ENCODE peak calls at places on chromosomes 5 and 9, in seven cellular contexts. L is IMR-90; G is A673; V is CD8-positive, alpha-beta T cell; M is fibroblast of lung; O is tibial artery; H is GM23248. S is an unnamed sample. For H3K9me3, the result is how much of the 10 kb centered on the place peaks cover.

GRCh38 chr9:33170464-33171156 is 3.5 kb upstream of the B4GALT1 start:
- DNase-seq in L (no peak), V (peak), M (no peak), G (peak), O (peak), H (peak), S (no peak)

GRCh38 chr9:94861589-94862241 is 135.2 kb downstream of the AOPEP start:
- DNase-seq in H (peak), M (peak), L (peak), V (no peak), O (no peak), G (no peak), S (no peak)

GRCh38 chr5:1555011-1555807 is 31.4 kb upstream of the LPCAT1 start:
- DNase-seq in V (no peak), H (peak), L (peak), M (peak), G (no peak), O (peak), S (peak)

GRCh38 chr9:69380811-69381210 is 55.8 kb downstream of the ENTREP1 start:
- DNase-seq in G (no peak), O (no peak), L (peak), V (no peak), M (peak), H (peak), S (no peak)

GRCh38 chr9:89844535-89844934 is 239.7 kb downstream of the GADD45G start:
- DNase-seq in V (no peak), M (no peak), L (no peak), G (no peak), O (no peak), H (no peak), S (no peak)

GRCh38 chr9:137243626-137244485 is 2.8 kb downstream of the TUBB4B start:
- DNase-seq in V (no peak), L (no peak), M (no peak), G (no peak), H (peak), O (no peak), S (no peak)

GRCh38 chr5:72129730-72130129 is 22.5 kb downstream of the MAP1B start:
- DNase-seq in V (no peak), L (peak), M (peak), H (peak), O (no peak), G (no peak), S (no peak)

GRCh38 chr5:65128226-65128625 is 353.5 kb downstream of the ADAMTS6 start:
- DNase-seq in L (peak), G (no peak), V (no peak), M (peak), O (no peak), H (no peak), S (no peak)

GRCh38 chr9:134167530-134167931 is 3.2 kb upstream of the RNU6ATAC start:
- DNase-seq in H (peak), M (peak), G (no peak), O (no peak), V (no peak), L (peak), S (no peak)

GRCh38 chr9:14215614-14216013 is 98.3 kb downstream of the NFIB start:
- DNase-seq in L (peak), M (peak), G (peak), V (no peak), O (no peak), H (peak), S (no peak)

GRCh38 chr5:24714757-24715156 is 70.0 kb upstream of the CDH10 start:
- DNase-seq in H (no peak), G (peak), O (no peak), M (peak), L (no peak), V (no peak), S (no peak)

GRCh38 chr9:110105107-110105506 is 102.9 kb downstream of the C9orf152 start:
- DNase-seq in M (peak), V (no peak), G (no peak), O (no peak), H (peak), L (peak), S (no peak)

GRCh38 chr9:12760758-12761157 is 14.1 kb upstream of the LURAP1L start:
- DNase-seq in M (no peak), H (peak), V (no peak), L (peak), O (no peak), G (no peak), S (no peak)

GRCh38 chr9:130444565-130445221 is at the start of gene ASS1:
- DNase-seq in O (peak), V (peak), M (no peak), G (no peak), L (no peak), H (peak), S (peak)

GRCh38 chr5:40043916-40044315 is 619.1 kb upstream of the DAB2 start:
- DNase-seq in O (no peak), M (no peak), G (no peak), L (no peak), V (no peak), H (no peak), S (no peak)

GRCh38 chr5:177276886-177277285 is 26.6 kb downstream of the RAB24 start:
- DNase-seq in H (peak), M (no peak), L (peak), G (no peak), O (no peak), V (no peak), S (no peak)

GRCh38 chr9:106797299-106797698 is 65.7 kb upstream of the ZNF462 start:
- DNase-seq in L (no peak), V (no peak), M (peak), O (no peak), G (no peak), H (peak), S (no peak)

GRCh38 chr5:169657127-169657526 is 20.1 kb downstream of the DOCK2 start:
- DNase-seq in H (peak), G (no peak), V (no peak), L (no peak), O (no peak), M (no peak), S (no peak)

GRCh38 chr5:132836852-132837251 is 6.4 kb upstream of the SHROOM1 start:
- DNase-seq in H (no peak), V (no peak), O (no peak), M (no peak), L (no peak), G (no peak), S (no peak)

GRCh38 chr5:31661257-31661656 is 22.3 kb downstream of the PDZD2 start:
- DNase-seq in H (no peak), V (no peak), L (no peak), O (no peak), G (no peak), M (no peak), S (no peak)

GRCh38 chr5:69288668-69289067 is 43.9 kb downstream of the CCDC125 start:
- DNase-seq in H (no peak), G (no peak), L (no peak), V (no peak), M (no peak), O (no peak), S (no peak)

GRCh38 chr5:159175547-159175946 is 33.8 kb downstream of the RNF145 start:
- DNase-seq in V (no peak), O (no peak), L (peak), H (peak), G (peak), M (peak), S (no peak)

GRCh38 chr5:53430618-53431252 is 49.7 kb upstream of the FST start:
- DNase-seq in H (peak), G (peak), V (no peak), O (no peak), L (peak), M (peak), S (no peak)

GRCh38 chr9:11148189-11148588 is 535.4 kb upstream of the PTPRD start:
- DNase-seq in O (no peak), L (no peak), H (no peak), G (no peak), V (no peak), M (no peak), S (no peak)

GRCh38 chr5:83567741-83568530 is 96.4 kb downstream of the VCAN start:
- DNase-seq in L (peak), M (peak), V (no peak), H (peak), O (no peak), G (no peak), S (no peak)

GRCh38 chr5:54757541-54757940 is 227.9 kb downstream of the ESM1 start:
- DNase-seq in L (no peak), H (no peak), O (no peak), G (no peak), V (no peak), M (no peak), S (no peak)

GRCh38 chr9:21558627-21559401 is 76.7 kb upstream of the IFNE start:
- DNase-seq in V (no peak), O (no peak), H (peak), L (peak), G (no peak), M (peak), S (no peak)

GRCh38 chr5:153490124-153491085 is at the start of gene GRIA1:
- DNase-seq in G (no peak), L (peak), V (no peak), H (peak), M (peak), O (no peak), S (no peak)

GRCh38 chr9:123043081-123043939 is 9.8 kb downstream of the GPR21 start:
- DNase-seq in M (no peak), L (no peak), O (no peak), H (no peak), G (no peak), V (no peak), S (no peak)

GRCh38 chr5:152511531-152512132 is 106.6 kb upstream of the NMUR2 start:
- DNase-seq in O (no peak), M (no peak), V (no peak), H (no peak), G (no peak), L (no peak), S (no peak)

GRCh38 chr9:132627594-132627993 is 42.2 kb downstream of the DDX31 start:
- DNase-seq in G (no peak), M (no peak), V (no peak), L (no peak), O (no peak), H (no peak), S (no peak)

GRCh38 chr5:96347502-96348292 is 85.4 kb downstream of the PCSK1 start:
- DNase-seq in M (no peak), V (no peak), G (no peak), O (no peak), L (peak), H (peak), S (no peak)

GRCh38 chr5:142466195-142466951 is 141.6 kb upstream of the SPRY4 start:
- DNase-seq in M (peak), L (peak), H (peak), O (no peak), G (peak), V (no peak), S (no peak)

GRCh38 chr9:136361047-136361756 is 2.3 kb downstream of the DNLZ start:
- DNase-seq in L (peak), O (no peak), M (peak), H (peak), G (no peak), V (no peak), S (no peak)

GRCh38 chr5:146291421-146292074 is 47.1 kb upstream of the POU4F3 start:
- DNase-seq in G (peak), M (peak), V (no peak), O (no peak), L (peak), H (peak), S (no peak)

GRCh38 chr9:109471994-109472393 is 26.1 kb downstream of the PTPN3 start:
- DNase-seq in M (no peak), O (no peak), H (peak), L (no peak), V (no peak), G (no peak), S (no peak)

GRCh38 chr9:128276574-128277270 is 646 bp downstream of the SWI5 start:
- DNase-seq in L (peak), G (no peak), O (no peak), H (peak), V (no peak), M (peak), S (no peak)

GRCh38 chr9:82546131-82546530 is 516.8 kb downstream of the RASEF start:
- DNase-seq in L (no peak), O (no peak), V (no peak), H (no peak), M (no peak), G (no peak), S (no peak)

GRCh38 chr9:127463382-127463781 is 12.1 kb downstream of the LRSAM1 start:
- DNase-seq in H (no peak), V (no peak), G (no peak), L (no peak), O (no peak), M (no peak), S (no peak)

GRCh38 chr5:172732201-172732865 is 38.7 kb downstream of the DUSP1 start:
- DNase-seq in L (no peak), M (no peak), H (no peak), G (no peak), V (no peak), O (no peak), S (peak)
- H3K27ac ChIP-seq in L (no peak), M (peak), H (peak), G (no peak), V (no peak), O (peak), S (peak)

GRCh38 chr5:114053377-114053776 is 308.5 kb upstream of the KCNN2 start:
- DNase-seq in L (no peak), H (no peak), M (no peak), G (no peak), O (no peak), V (no peak), S (no peak)

GRCh38 chr5:114050087-114050486 is 311.8 kb upstream of the KCNN2 start:
- DNase-seq in V (no peak), O (no peak), H (no peak), M (no peak), G (no peak), L (no peak), S (no peak)

GRCh38 chr5:114055810-114056476 is 305.9 kb upstream of the KCNN2 start:
- DNase-seq in L (peak), V (no peak), H (no peak), O (no peak), M (peak), G (no peak), S (peak)

GRCh38 chr5:114055318-114055788 is 306.5 kb upstream of the KCNN2 start:
- DNase-seq in H (peak), G (peak), M (peak), V (no peak), L (peak), O (no peak), S (peak)
- H3K4me3 ChIP-seq in H (peak), G (peak), M (no peak), V (no peak), L (peak), O (peak), S (peak)

GRCh38 chr5:11785771-11786342 is 118.4 kb downstream of the CTNND2 start:
- DNase-seq in H (no peak), V (no peak), O (no peak), L (no peak), G (no peak), M (no peak), S (no peak)
- H3K9me3 ChIP-seq in H (under half), V (under half), O (under half), L (under half), G (under half), M (under half), S (under half)

DNA sequence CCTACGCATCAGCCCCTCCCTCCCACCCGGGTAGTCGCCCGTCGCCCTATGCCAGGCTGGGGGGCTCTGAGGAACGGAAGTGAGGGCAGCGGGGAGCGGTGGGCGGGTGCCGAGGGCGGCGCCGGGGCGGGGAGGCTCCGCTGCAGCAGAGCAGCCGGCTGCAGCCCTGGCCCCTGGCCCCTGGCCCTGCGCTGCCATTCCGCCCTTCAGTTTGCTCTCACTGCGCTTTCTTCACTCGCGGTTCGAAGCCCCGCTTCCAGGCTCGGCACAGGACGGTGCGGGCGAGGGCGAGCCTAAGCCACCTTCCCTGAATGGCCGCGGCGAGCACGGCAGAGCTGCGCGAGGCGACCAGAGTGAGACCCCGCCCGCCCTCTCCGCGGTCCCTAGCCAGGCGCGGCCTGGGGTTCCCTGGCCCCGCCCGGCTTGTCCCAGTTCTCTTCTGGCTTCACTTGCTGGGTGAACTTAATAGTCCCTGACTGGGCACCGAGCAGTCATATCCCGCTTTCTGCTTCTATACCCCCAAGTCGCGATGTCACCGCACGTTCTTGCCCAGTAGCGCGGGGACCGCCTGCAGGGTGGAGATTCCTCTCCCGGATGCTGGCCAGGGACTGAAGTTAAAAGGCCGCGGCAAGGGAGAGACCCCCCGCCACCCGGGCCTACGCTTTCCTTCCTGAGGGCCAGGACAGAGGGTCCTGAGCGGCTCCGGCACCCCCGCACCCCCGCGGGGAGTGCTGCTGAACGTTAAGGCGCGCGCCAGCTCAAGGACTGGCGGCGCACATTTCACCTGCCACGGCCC is 618 bp upstream of the TRIM36 start:
- DNase-seq in L (peak), V (no peak), M (no peak), H (peak), G (no peak), O (no peak), S (no peak)
- H3K27ac ChIP-seq in L (no peak), V (no peak), M (no peak), H (no peak), G (peak), O (peak), S (no peak)

GRCh38 chr9:91855196-91855595 is 94.8 kb downstream of the ROR2 start:
- DNase-seq in M (no peak), O (no peak), G (no peak), V (no peak), H (no peak), L (no peak), S (no peak)

GRCh38 chr9:91856419-91856818 is 93.6 kb downstream of the ROR2 start:
- DNase-seq in M (no peak), V (no peak), G (no peak), H (peak), L (no peak), O (no peak), S (no peak)

GRCh38 chr9:91857291-91857781 is 92.7 kb downstream of the ROR2 start:
- DNase-seq in V (no peak), M (peak), O (no peak), L (peak), H (no peak), G (peak), S (peak)

GRCh38 chr9:91849694-91850093 is 100.3 kb downstream of the ROR2 start:
- DNase-seq in H (no peak), L (no peak), V (no peak), M (no peak), O (no peak), G (no peak), S (no peak)

GRCh38 chr9:91852801-91853347 is 97.2 kb downstream of the ROR2 start:
- DNase-seq in G (no peak), L (no peak), H (no peak), V (no peak), O (no peak), M (no peak), S (no peak)
- H3K4me3 ChIP-seq in G (no peak), L (no peak), H (no peak), V (no peak), O (no peak), M (no peak), S (no peak)

GRCh38 chr5:2895196-2895595 is 143.7 kb upstream of the IRX2 start:
- DNase-seq in L (no peak), H (no peak), V (no peak), M (no peak), G (no peak), O (peak), S (no peak)
- H3K9me3 ChIP-seq in L (under half), H (under half), V (under half), M (under half), G (under half), O (under half), S (under half)

S was measured in aorta.